ENCODE peak calls at places on chromosomes 11 and 22, in four cellular contexts. N, M, B and G are unnamed samples.

GRCh38 chr11:89184021-89184420 is 6.3 kb downstream of the TYR start:
- DNase-seq in B (no peak), N (no peak), M (no peak), G (no peak)

GRCh38 chr11:128472128-128473110 is 114.9 kb downstream of the ETS1 start:
- DNase-seq in B (peak; percentile 93), N (no peak), M (peak; percentile 35), G (no peak)

GRCh38 chr11:67082071-67082791 is 25.6 kb downstream of the RHOD start:
- DNase-seq in N (peak; percentile 69), M (no peak), B (no peak), G (no peak)

GRCh38 chr11:6545917-6546605 is 49.0 kb downstream of the DNHD1 start:
- DNase-seq in N (no peak), B (no peak), M (no peak), G (no peak)

GRCh38 chr11:76234704-76235232 is 28.5 kb upstream of the WNT11 start:
- DNase-seq in M (no peak), B (no peak), N (no peak), G (peak; percentile 57)

GRCh38 chr22:19815093-19815822 is 39.4 kb downstream of the GNB1L start:
- DNase-seq in B (no peak), N (peak; percentile 97), M (no peak), G (no peak)

GRCh38 chr11:115080923-115081322 is 402.6 kb downstream of the NXPE2 start:
- DNase-seq in N (no peak), M (no peak), B (no peak), G (no peak)

GRCh38 chr11:72703281-72704008 is 29.2 kb upstream of the PDE2A start:
- DNase-seq in N (peak; percentile 50), M (no peak), B (no peak), G (no peak)

GRCh38 chr11:10319691-10320090 is 14.8 kb downstream of the ADM start:
- DNase-seq in B (no peak), N (no peak), M (no peak), G (no peak)

GRCh38 chr11:61899146-61899841 is 7.9 kb upstream of the FADS3 start:
- DNase-seq in N (peak; percentile 94), B (peak; percentile 40), M (peak; percentile 72), G (peak; percentile 78)

GRCh38 chr22:36081023-36081431 is 52.4 kb upstream of the RBFOX2 start:
- DNase-seq in N (no peak), B (no peak), M (no peak), G (no peak)

GRCh38 chr11:2818503-2818902 is 67.1 kb downstream of the CDKN1C start:
- DNase-seq in B (no peak), M (no peak), N (no peak), G (no peak)

GRCh38 chr11:74417860-74418508 is 19.8 kb upstream of the PGM2L1 start:
- DNase-seq in M (no peak), B (no peak), N (no peak), G (no peak)

GRCh38 chr11:47271328-47271727 is 1.4 kb downstream of the MADD start:
- DNase-seq in N (no peak), B (no peak), M (no peak), G (no peak)
- TF ChIP-seq HDAC6 in N (no peak), B (no peak), M (no peak), G (no peak)

GRCh38 chr11:125176866-125177265 is 12.3 kb downstream of the PKNOX2 start:
- DNase-seq in B (no peak), M (no peak), N (no peak), G (no peak)
- TF ChIP-seq HDAC6 in B (no peak), M (no peak), N (no peak), G (no peak)

GRCh38 chr11:119092880-119093665 is 8.4 kb downstream of the HMBS start:
- DNase-seq in B (no peak), N (peak; percentile 5), M (peak; percentile 43), G (no peak)

GRCh38 chr11:119091083-119091650 is 6.5 kb downstream of the HMBS start:
- DNase-seq in B (no peak), M (no peak), N (peak; percentile 8), G (no peak)

GRCh38 chr11:119087747-119088241 is 3.1 kb downstream of the HMBS start:
- DNase-seq in N (peak; percentile 87), B (no peak), M (no peak), G (no peak)

GRCh38 chr11:119091966-119092879 is 7.5 kb downstream of the HMBS start:
- DNase-seq in B (no peak), M (no peak), N (peak; percentile 10), G (no peak)

DNA sequence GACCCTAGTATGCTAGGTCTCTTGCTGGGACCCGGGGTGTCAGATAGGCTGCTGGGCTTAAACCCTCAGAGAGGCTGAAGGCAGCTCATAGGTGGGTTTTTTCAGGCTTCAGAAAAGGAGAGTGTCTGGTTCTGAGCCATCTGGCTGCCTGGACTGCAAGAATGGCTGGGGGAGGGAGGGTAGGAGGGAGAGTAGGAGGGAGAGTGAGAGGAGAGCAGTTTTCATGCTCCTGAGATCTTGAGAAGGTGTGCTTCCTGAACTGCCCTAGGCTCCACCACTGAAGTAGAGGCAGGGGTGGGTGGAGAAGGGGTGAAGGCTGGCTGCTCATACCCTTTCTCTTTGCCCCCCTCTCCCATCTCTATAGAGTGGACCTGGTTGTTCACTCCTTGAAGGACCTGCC is 4.6 kb downstream of the HMBS start:
- DNase-seq in M (no peak), N (peak; percentile 29), B (no peak), G (no peak)
- TF ChIP-seq HDAC6 in M (no peak), N (no peak), B (no peak), G (no peak)

DNA sequence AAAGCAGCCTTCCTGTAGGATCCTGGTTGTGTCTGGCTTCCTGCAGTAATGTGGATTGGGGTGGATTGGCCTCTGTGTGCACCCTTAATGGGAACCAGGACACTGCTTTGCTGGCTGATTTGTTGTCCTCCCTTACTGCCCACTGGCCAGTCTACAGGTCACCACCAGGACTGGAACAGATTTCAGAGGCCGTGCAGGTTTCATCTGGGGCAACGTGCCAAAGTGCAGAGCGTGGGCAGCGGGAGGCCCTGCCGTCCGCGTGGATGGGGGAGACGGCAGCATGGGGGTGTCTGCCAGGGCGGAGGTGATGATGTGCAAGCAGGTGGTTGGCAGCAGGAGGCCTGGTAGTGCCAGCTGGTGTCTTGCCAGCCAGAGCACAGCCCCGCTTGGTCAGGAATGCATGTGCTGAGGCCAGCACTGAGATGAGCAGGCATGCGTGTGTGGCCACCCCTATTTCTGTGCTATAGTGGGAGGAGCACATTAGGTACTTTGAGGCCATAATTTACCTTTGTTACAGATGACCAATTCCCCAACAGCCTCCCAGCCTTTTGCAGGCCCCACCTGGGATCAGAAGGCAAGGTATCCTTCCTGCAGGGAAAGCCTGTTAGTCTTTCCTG is 24.3 kb downstream of the BCR start:
- DNase-seq in B (no peak), N (no peak), M (no peak), G (no peak)
- TF ChIP-seq HDAC6 in B (no peak), N (no peak), M (no peak), G (no peak)

GRCh38 chr11:112881461-112881860 is 79.8 kb upstream of the NCAM1 start:
- DNase-seq in B (no peak), N (peak; percentile 68), M (no peak), G (peak; percentile 83)
- TF ChIP-seq HDAC6 in B (no peak), N (no peak), M (no peak), G (no peak)

DNA sequence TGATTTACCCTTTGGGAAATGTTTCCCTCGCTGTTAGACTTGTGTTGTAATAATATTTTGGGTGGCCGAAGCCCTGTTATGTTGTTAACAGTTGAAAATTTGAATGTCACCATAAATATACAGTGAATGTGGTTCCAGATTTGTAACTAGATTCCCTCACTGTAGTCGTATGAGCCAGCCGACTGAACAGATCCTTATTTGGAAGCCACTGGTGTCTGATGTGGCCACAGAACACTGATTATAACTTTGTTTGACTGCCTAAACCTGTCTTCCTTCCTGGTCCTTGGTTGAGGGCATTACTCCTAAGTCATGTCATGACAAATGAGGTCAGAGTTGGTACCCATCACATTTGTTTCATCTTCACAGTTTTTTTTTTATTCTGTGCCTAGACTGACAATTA is 45.4 kb downstream of the YAP1 start:
- DNase-seq in B (no peak), N (no peak), M (no peak), G (no peak)
- TF ChIP-seq HDAC6 in B (no peak), N (no peak), M (no peak), G (no peak)

DNA sequence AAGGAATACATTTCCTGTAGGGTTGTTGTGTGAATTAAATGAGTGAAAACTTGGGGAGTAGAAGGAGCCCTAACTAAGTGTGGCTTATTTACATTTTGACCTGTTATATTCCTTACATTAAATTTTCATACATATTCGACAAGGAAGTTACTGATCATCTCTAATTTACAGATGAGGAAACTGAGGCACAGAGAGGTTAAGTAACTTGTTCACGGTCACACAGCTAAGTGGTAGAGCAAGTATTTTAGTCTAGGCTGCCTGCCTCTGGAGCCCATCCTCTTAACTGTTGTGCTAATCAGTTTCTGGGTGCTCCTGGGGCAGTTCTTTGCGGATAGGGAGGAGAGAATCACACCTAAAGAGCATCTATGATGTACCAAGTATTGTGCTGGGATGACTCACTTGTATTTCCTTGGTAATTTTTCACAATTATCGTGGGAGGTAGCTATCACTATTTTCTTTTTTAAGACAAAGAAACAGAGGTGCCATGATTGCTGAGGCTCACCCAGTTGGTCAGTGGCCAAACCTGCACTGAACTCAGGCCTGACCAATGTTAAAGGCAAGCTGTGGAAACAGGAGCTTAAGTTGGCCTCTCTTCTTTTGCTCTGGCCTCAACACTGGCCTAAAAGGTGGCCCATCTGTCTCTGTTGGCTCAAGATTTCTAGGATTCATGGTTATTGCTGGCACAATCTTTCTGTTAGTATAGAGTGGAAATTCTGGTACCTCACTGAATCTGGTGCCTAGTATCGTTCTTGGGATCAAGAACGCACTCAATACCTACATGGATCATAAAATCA is 2.9 kb upstream of the ELF5 start:
- DNase-seq in B (no peak), N (no peak), M (no peak), G (no peak)
- TF ChIP-seq HDAC6 in B (no peak), N (no peak), M (no peak), G (no peak)